ENCODE peak calls at places on chromosomes 3 and 15, in nine cellular contexts. One of them, this sample, is unnamed. For H3K27me3 and H3K36me3, the result is how much of the 10 kb centered on the place peaks cover.

GRCh38 chr15:21262851-21263400 is 177.4 kb downstream of the POTEB3 start:
- DNase-seq in H1: no peak
- DNase-seq in Panc1: no peak
- DNase-seq in lung: no peak
- DNase-seq in endodermal cell: no peak
- DNase-seq in uterus: no peak
- DNase-seq in CD8-positive, alpha-beta T cell: no peak
- DNase-seq in CD8-positive, alpha-beta memory T cell: no peak
- DNase-seq in psoas muscle: no peak
- DNase-seq in this sample: no peak

GRCh38 chr15:79166311-79166955 is 75.9 kb upstream of the RASGRF1 start:
- DNase-seq in endodermal cell: peak
- DNase-seq in uterus: no peak
- DNase-seq in lung: no peak
- DNase-seq in CD8-positive, alpha-beta memory T cell: no peak
- DNase-seq in CD8-positive, alpha-beta T cell: no peak
- DNase-seq in psoas muscle: no peak
- DNase-seq in Panc1: no peak
- DNase-seq in H1: no peak
- DNase-seq in this sample: no peak

GRCh38 chr15:66943456-66944095 is 121.8 kb upstream of the SMAD3 start:
- DNase-seq in lung: no peak
- DNase-seq in uterus: no peak
- DNase-seq in CD8-positive, alpha-beta T cell: no peak
- DNase-seq in H1: no peak
- DNase-seq in CD8-positive, alpha-beta memory T cell: no peak
- DNase-seq in psoas muscle: no peak
- DNase-seq in endodermal cell: no peak
- DNase-seq in Panc1: no peak
- DNase-seq in this sample: peak

GRCh38 chr3:12868039-12869024 is 27.0 kb upstream of the RPL32 start:
- DNase-seq in psoas muscle: peak
- DNase-seq in Panc1: peak
- DNase-seq in endodermal cell: peak
- DNase-seq in CD8-positive, alpha-beta memory T cell: peak
- DNase-seq in uterus: peak
- DNase-seq in lung: peak
- DNase-seq in CD8-positive, alpha-beta T cell: no peak
- DNase-seq in H1: peak
- DNase-seq in this sample: peak

GRCh38 chr3:127064391-127065137 is 81.6 kb downstream of the PLXNA1 start:
- DNase-seq in uterus: no peak
- DNase-seq in Panc1: no peak
- DNase-seq in endodermal cell: no peak
- DNase-seq in psoas muscle: peak
- DNase-seq in CD8-positive, alpha-beta memory T cell: peak
- DNase-seq in H1: no peak
- DNase-seq in lung: no peak
- DNase-seq in CD8-positive, alpha-beta T cell: no peak
- DNase-seq in this sample: no peak

GRCh38 chr3:56990295-56991015 is 70.0 kb upstream of the SPATA12 start:
- DNase-seq in CD8-positive, alpha-beta memory T cell: no peak
- DNase-seq in Panc1: no peak
- DNase-seq in CD8-positive, alpha-beta T cell: no peak
- DNase-seq in endodermal cell: no peak
- DNase-seq in psoas muscle: no peak
- DNase-seq in uterus: no peak
- DNase-seq in H1: no peak
- DNase-seq in lung: no peak
- DNase-seq in this sample: no peak

GRCh38 chr15:89442671-89443307 is 53.6 kb downstream of the RHCG start:
- DNase-seq in Panc1: peak
- DNase-seq in CD8-positive, alpha-beta T cell: no peak
- DNase-seq in lung: no peak
- DNase-seq in CD8-positive, alpha-beta memory T cell: no peak
- DNase-seq in H1: peak
- DNase-seq in endodermal cell: peak
- DNase-seq in uterus: no peak
- DNase-seq in psoas muscle: no peak
- DNase-seq in this sample: peak

GRCh38 chr3:40055956-40056355 is 246.5 kb downstream of the MYRIP start:
- DNase-seq in H1: no peak
- DNase-seq in endodermal cell: no peak
- DNase-seq in Panc1: no peak
- DNase-seq in psoas muscle: no peak
- DNase-seq in CD8-positive, alpha-beta T cell: no peak
- DNase-seq in lung: no peak
- DNase-seq in CD8-positive, alpha-beta memory T cell: no peak
- DNase-seq in uterus: no peak
- DNase-seq in this sample: no peak

GRCh38 chr3:1118074-1118473 is 25.2 kb downstream of the CNTN6 start:
- DNase-seq in H1: no peak
- DNase-seq in CD8-positive, alpha-beta memory T cell: no peak
- DNase-seq in lung: no peak
- DNase-seq in endodermal cell: no peak
- DNase-seq in psoas muscle: no peak
- DNase-seq in Panc1: no peak
- DNase-seq in uterus: no peak
- DNase-seq in CD8-positive, alpha-beta T cell: no peak
- DNase-seq in this sample: no peak

GRCh38 chr3:122957707-122958210 is 69.8 kb downstream of the SEMA5B start:
- DNase-seq in H1: no peak
- DNase-seq in psoas muscle: no peak
- DNase-seq in lung: peak
- DNase-seq in CD8-positive, alpha-beta T cell: no peak
- DNase-seq in uterus: peak
- DNase-seq in CD8-positive, alpha-beta memory T cell: no peak
- DNase-seq in endodermal cell: no peak
- DNase-seq in Panc1: no peak
- DNase-seq in this sample: peak

GRCh38 chr3:122959339-122959738 is 68.2 kb downstream of the SEMA5B start:
- DNase-seq in psoas muscle: no peak
- DNase-seq in Panc1: no peak
- DNase-seq in CD8-positive, alpha-beta T cell: no peak
- DNase-seq in uterus: no peak
- DNase-seq in H1: no peak
- DNase-seq in CD8-positive, alpha-beta memory T cell: no peak
- DNase-seq in endodermal cell: no peak
- DNase-seq in lung: no peak
- DNase-seq in this sample: no peak

GRCh38 chr3:122956685-122957455 is 70.7 kb downstream of the SEMA5B start:
- DNase-seq in lung: peak
- DNase-seq in CD8-positive, alpha-beta memory T cell: no peak
- DNase-seq in H1: no peak
- DNase-seq in uterus: no peak
- DNase-seq in CD8-positive, alpha-beta T cell: no peak
- DNase-seq in Panc1: no peak
- DNase-seq in psoas muscle: no peak
- DNase-seq in endodermal cell: peak
- DNase-seq in this sample: no peak

GRCh38 chr3:122955916-122956684 is 71.5 kb downstream of the SEMA5B start:
- DNase-seq in uterus: no peak
- DNase-seq in H1: no peak
- DNase-seq in CD8-positive, alpha-beta T cell: no peak
- DNase-seq in psoas muscle: no peak
- DNase-seq in lung: no peak
- DNase-seq in endodermal cell: no peak
- DNase-seq in Panc1: no peak
- DNase-seq in CD8-positive, alpha-beta memory T cell: no peak
- DNase-seq in this sample: no peak

GRCh38 chr3:122958290-122958689 is 69.3 kb downstream of the SEMA5B start:
- DNase-seq in psoas muscle: no peak
- DNase-seq in Panc1: no peak
- DNase-seq in CD8-positive, alpha-beta memory T cell: no peak
- DNase-seq in H1: no peak
- DNase-seq in endodermal cell: no peak
- DNase-seq in lung: no peak
- DNase-seq in CD8-positive, alpha-beta T cell: no peak
- DNase-seq in uterus: no peak
- DNase-seq in this sample: no peak
- H3K27me3 ChIP-seq in psoas muscle: under half
- H3K27me3 ChIP-seq in Panc1: under half
- H3K27me3 ChIP-seq in CD8-positive, alpha-beta memory T cell: under half
- H3K27me3 ChIP-seq in H1: under half
- H3K27me3 ChIP-seq in endodermal cell: under half
- H3K27me3 ChIP-seq in lung: under half
- H3K27me3 ChIP-seq in CD8-positive, alpha-beta T cell: under half
- H3K27me3 ChIP-seq in uterus: under half
- H3K27me3 ChIP-seq in this sample: under half

GRCh38 chr15:58275785-58276184 is 137.6 kb downstream of the AQP9 start:
- DNase-seq in psoas muscle: no peak
- DNase-seq in uterus: no peak
- DNase-seq in Panc1: no peak
- DNase-seq in CD8-positive, alpha-beta T cell: no peak
- DNase-seq in CD8-positive, alpha-beta memory T cell: no peak
- DNase-seq in endodermal cell: no peak
- DNase-seq in lung: no peak
- DNase-seq in H1: no peak
- DNase-seq in this sample: no peak
- H3K4me3 ChIP-seq in psoas muscle: no peak
- H3K4me3 ChIP-seq in uterus: no peak
- H3K4me3 ChIP-seq in Panc1: no peak
- H3K4me3 ChIP-seq in CD8-positive, alpha-beta T cell: no peak
- H3K4me3 ChIP-seq in CD8-positive, alpha-beta memory T cell: no peak
- H3K4me3 ChIP-seq in endodermal cell: no peak
- H3K4me3 ChIP-seq in lung: no peak
- H3K4me3 ChIP-seq in H1: no peak
- H3K4me3 ChIP-seq in this sample: no peak

GRCh38 chr3:15726881-15727280 is 70.9 kb downstream of the ANKRD28 start:
- DNase-seq in uterus: no peak
- DNase-seq in CD8-positive, alpha-beta T cell: no peak
- DNase-seq in lung: no peak
- DNase-seq in CD8-positive, alpha-beta memory T cell: no peak
- DNase-seq in H1: no peak
- DNase-seq in Panc1: no peak
- DNase-seq in endodermal cell: no peak
- DNase-seq in psoas muscle: no peak
- DNase-seq in this sample: no peak
- H3K36me3 ChIP-seq in uterus: under half
- H3K36me3 ChIP-seq in CD8-positive, alpha-beta T cell: under half
- H3K36me3 ChIP-seq in lung: under half
- H3K36me3 ChIP-seq in CD8-positive, alpha-beta memory T cell: under half
- H3K36me3 ChIP-seq in H1: under half
- H3K36me3 ChIP-seq in Panc1: under half
- H3K36me3 ChIP-seq in endodermal cell: under half
- H3K36me3 ChIP-seq in psoas muscle: under half
- H3K36me3 ChIP-seq in this sample: under half

GRCh38 chr15:92018535-92019239 is 165.2 kb downstream of the SLCO3A1 start:
- DNase-seq in CD8-positive, alpha-beta T cell: no peak
- DNase-seq in CD8-positive, alpha-beta memory T cell: no peak
- DNase-seq in Panc1: no peak
- DNase-seq in endodermal cell: no peak
- DNase-seq in lung: no peak
- DNase-seq in psoas muscle: no peak
- DNase-seq in uterus: no peak
- DNase-seq in H1: no peak
- DNase-seq in this sample: no peak
- H3K27me3 ChIP-seq in CD8-positive, alpha-beta T cell: under half
- H3K27me3 ChIP-seq in CD8-positive, alpha-beta memory T cell: under half
- H3K27me3 ChIP-seq in Panc1: under half
- H3K27me3 ChIP-seq in endodermal cell: under half
- H3K27me3 ChIP-seq in lung: under half
- H3K27me3 ChIP-seq in psoas muscle: under half
- H3K27me3 ChIP-seq in uterus: under half
- H3K27me3 ChIP-seq in H1: under half
- H3K27me3 ChIP-seq in this sample: under half

GRCh38 chr3:71972031-71972430 is 187.1 kb upstream of the PROK2 start:
- DNase-seq in Panc1: no peak
- DNase-seq in uterus: no peak
- DNase-seq in psoas muscle: no peak
- DNase-seq in endodermal cell: no peak
- DNase-seq in H1: no peak
- DNase-seq in CD8-positive, alpha-beta memory T cell: no peak
- DNase-seq in lung: no peak
- DNase-seq in CD8-positive, alpha-beta T cell: no peak
- DNase-seq in this sample: peak
- H3K4me3 ChIP-seq in Panc1: no peak
- H3K4me3 ChIP-seq in uterus: no peak
- H3K4me3 ChIP-seq in psoas muscle: no peak
- H3K4me3 ChIP-seq in endodermal cell: no peak
- H3K4me3 ChIP-seq in H1: no peak
- H3K4me3 ChIP-seq in CD8-positive, alpha-beta memory T cell: no peak
- H3K4me3 ChIP-seq in lung: no peak
- H3K4me3 ChIP-seq in CD8-positive, alpha-beta T cell: no peak
- H3K4me3 ChIP-seq in this sample: no peak

GRCh38 chr3:141963301-141963700 is 86.9 kb downstream of the ATP1B3 start:
- DNase-seq in uterus: no peak
- DNase-seq in lung: no peak
- DNase-seq in endodermal cell: no peak
- DNase-seq in H1: no peak
- DNase-seq in Panc1: no peak
- DNase-seq in psoas muscle: no peak
- DNase-seq in CD8-positive, alpha-beta memory T cell: no peak
- DNase-seq in CD8-positive, alpha-beta T cell: no peak
- DNase-seq in this sample: no peak
- H3K36me3 ChIP-seq in uterus: under half
- H3K36me3 ChIP-seq in lung: under half
- H3K36me3 ChIP-seq in endodermal cell: under half
- H3K36me3 ChIP-seq in H1: under half
- H3K36me3 ChIP-seq in Panc1: under half
- H3K36me3 ChIP-seq in psoas muscle: under half
- H3K36me3 ChIP-seq in CD8-positive, alpha-beta memory T cell: under half
- H3K36me3 ChIP-seq in CD8-positive, alpha-beta T cell: under half
- H3K36me3 ChIP-seq in this sample: under half